ENCODE peak calls at places on chromosomes 4 and X, in four cellular contexts. U, I, F and N are unnamed samples.

GRCh38 chr4:128536746-128537145 is 249.1 kb upstream of the PGRMC2 start:
- DNase-seq in F (no peak), U (no peak), I (no peak), N (no peak)

GRCh38 chrX:10634681-10635161 is 14.3 kb upstream of the MID1 start:
- DNase-seq in U (no peak), I (no peak), F (no peak), N (no peak)

GRCh38 chr4:89400408-89401035 is 92.9 kb upstream of the GPRIN3 start:
- DNase-seq in F (no peak), I (no peak), U (no peak), N (no peak)

GRCh38 chr4:174284181-174284886 is 623 bp downstream of the CEP44 start:
- DNase-seq in I (no peak), F (no peak), U (no peak), N (peak)

GRCh38 chr4:54228064-54228527 is 997 bp upstream of the PDGFRA start:
- DNase-seq in I (no peak), F (peak), U (peak), N (peak)

GRCh38 chr4:145352438-145353145 is 129.1 kb upstream of the SMAD1 start:
- DNase-seq in U (no peak), F (no peak), I (no peak), N (no peak)

GRCh38 chrX:38516196-38516595 is 45.1 kb upstream of the TSPAN7 start:
- DNase-seq in U (no peak), F (no peak), I (no peak), N (no peak)

GRCh38 chrX:119759333-119759766 is 962 bp downstream of the SOWAHD start:
- DNase-seq in F (no peak), U (no peak), I (no peak), N (no peak)

GRCh38 chrX:100512471-100512870 is 72.3 kb upstream of the TNMD start:
- DNase-seq in U (no peak), I (no peak), F (no peak), N (peak)

GRCh38 chr4:36385951-36386561 is 104.6 kb downstream of the DTHD1 start:
- DNase-seq in I (no peak), F (no peak), U (no peak), N (no peak)

GRCh38 chr4:48571471-48571870 is 81.4 kb downstream of the ZAR1 start:
- DNase-seq in U (no peak), F (no peak), I (no peak), N (no peak)

GRCh38 chr4:174084542-174084941 is 198.9 kb downstream of the FBXO8 start:
- DNase-seq in I (no peak), U (no peak), F (no peak), N (no peak)

GRCh38 chr4:185238261-185238681 is 28.9 kb downstream of the SNX25 start:
- DNase-seq in F (no peak), U (no peak), I (no peak), N (peak)

GRCh38 chr4:25313194-25313895 is 771 bp downstream of the ZCCHC4 start:
- DNase-seq in I (no peak), U (no peak), F (no peak), N (no peak)

GRCh38 chr4:124684301-124684700 is 28.2 kb downstream of the ANKRD50 start:
- DNase-seq in F (no peak), U (no peak), I (no peak), N (no peak)

GRCh38 chr4:87011340-87012034 is 76.7 kb downstream of the AFF1 start:
- DNase-seq in F (no peak), U (no peak), I (no peak), N (peak)

GRCh38 chrX:100090931-100091330 is 319.1 kb downstream of the PCDH19 start:
- DNase-seq in I (no peak), F (no peak), U (no peak), N (no peak)

GRCh38 chr4:56701156-56701471 is 20.0 kb upstream of the HOPX start:
- DNase-seq in F (no peak), U (no peak), I (no peak), N (no peak)

GRCh38 chr4:10123227-10124101 is 6.9 kb upstream of the WDR1 start:
- DNase-seq in U (no peak), I (peak), F (no peak), N (peak)

GRCh38 chr4:20421586-20421985 is 169.9 kb downstream of the SLIT2 start:
- DNase-seq in F (no peak), U (no peak), I (no peak), N (no peak)

GRCh38 chrX:150942958-150943594 is 40.1 kb upstream of the HMGB3 start:
- DNase-seq in I (no peak), F (no peak), U (no peak), N (no peak)

GRCh38 chr4:73870778-73871177 is 1.6 kb downstream of the CXCL1 start:
- DNase-seq in F (no peak), I (no peak), U (no peak), N (peak)

GRCh38 chr4:129672941-129673340 is 577.0 kb downstream of the C4orf33 start:
- DNase-seq in I (no peak), F (no peak), U (no peak), N (no peak)

GRCh38 chrX:152821145-152821765 is 9.3 kb downstream of the CETN2 start:
- DNase-seq in U (no peak), F (peak), I (peak), N (peak)

GRCh38 chr4:76384052-76384451 is 36.9 kb downstream of the CCDC158 start:
- DNase-seq in U (no peak), I (no peak), F (no peak), N (no peak)

DNA sequence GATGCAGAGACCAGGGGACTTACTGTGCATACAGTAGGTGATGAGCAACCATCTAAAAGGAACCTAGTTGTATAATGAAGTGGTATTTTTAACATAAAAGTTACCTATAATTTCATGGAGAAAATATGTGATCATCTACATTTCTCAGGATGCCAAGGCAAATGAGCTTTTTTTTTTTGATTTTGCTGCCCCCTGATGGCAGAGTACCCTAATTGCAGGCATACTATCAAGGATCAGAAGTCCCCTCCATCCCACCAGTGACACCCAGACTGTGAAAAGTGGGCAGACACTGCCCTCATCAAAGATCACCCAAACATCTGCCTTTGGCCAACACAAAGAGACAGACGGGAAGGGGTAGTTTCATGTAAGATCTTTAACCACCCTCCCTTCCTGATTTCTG is 9.6 kb upstream of the ABLIM2 start:
- DNase-seq in F (no peak), I (no peak), U (no peak), N (no peak)
- TF ChIP-seq CTCF in F (peak), I (peak), U (no peak), N (peak)

GRCh38 chr4:121338506-121338905 is 42.3 kb downstream of the QRFPR start:
- DNase-seq in I (no peak), F (no peak), U (no peak), N (no peak)
- H3K4me3 ChIP-seq in I (no peak), F (no peak), U (no peak), N (no peak)

GRCh38 chrX:105314468-105314867 is 94.0 kb upstream of the TEX13A start:
- DNase-seq in F (no peak), I (no peak), U (no peak), N (no peak)
- H3K27ac ChIP-seq in F (no peak), I (no peak), U (no peak), N (no peak)

GRCh38 chr4:139797287-139797686 is 131.7 kb downstream of the MGST2 start:
- DNase-seq in U (no peak), F (no peak), I (no peak), N (no peak)

GRCh38 chr4:139794158-139794954 is 128.7 kb downstream of the MGST2 start:
- DNase-seq in F (no peak), U (no peak), I (no peak), N (peak)

GRCh38 chr4:139795915-139796314 is 130.3 kb downstream of the MGST2 start:
- DNase-seq in I (no peak), F (no peak), U (no peak), N (no peak)

GRCh38 chr4:139798456-139798855 is 132.8 kb downstream of the MGST2 start:
- DNase-seq in F (no peak), U (no peak), I (no peak), N (no peak)

DNA sequence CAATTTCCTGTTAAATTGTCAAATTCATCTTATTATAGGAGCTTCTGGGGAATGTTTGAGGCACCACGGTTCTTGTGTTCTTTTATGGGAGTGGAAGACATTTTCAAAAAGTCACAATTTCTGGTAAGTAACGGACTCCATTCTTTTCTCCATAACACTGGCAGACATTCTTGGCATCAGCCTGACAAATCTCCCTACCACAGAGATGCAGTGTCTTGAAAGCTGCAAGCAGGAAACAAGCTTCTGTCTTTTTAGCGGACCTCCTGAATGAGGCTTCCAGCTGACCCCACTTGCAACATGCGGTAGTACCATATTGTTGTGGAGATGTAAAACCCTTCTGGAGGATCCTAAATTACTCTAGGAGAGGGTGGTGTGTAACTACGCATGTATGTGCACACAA is 129.9 kb downstream of the MGST2 start:
- DNase-seq in I (no peak), U (no peak), F (no peak), N (no peak)
- TF ChIP-seq CTCF in I (no peak), U (no peak), F (no peak), N (no peak)

DNA sequence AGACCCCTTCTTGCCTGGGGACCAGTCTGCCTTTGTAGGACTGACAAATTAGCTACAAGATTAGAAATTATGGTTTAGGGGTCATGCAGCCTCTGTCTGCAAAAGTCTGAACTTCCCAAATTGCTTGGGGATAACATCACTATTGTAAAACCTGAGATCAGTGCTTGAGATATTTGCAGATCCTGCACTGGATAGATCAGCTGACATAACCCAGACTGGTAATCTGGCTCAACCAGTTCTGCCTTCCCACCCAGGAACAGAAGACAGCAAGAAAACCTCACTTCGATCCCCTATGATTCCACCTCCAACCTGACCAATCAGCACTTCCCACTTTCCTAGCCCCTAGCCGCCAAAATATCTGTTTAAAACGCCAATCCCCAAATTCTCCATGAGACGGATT is 202.8 kb upstream of the DIAPH2 start:
- DNase-seq in U (no peak), I (no peak), F (no peak), N (no peak)
- H3K4me3 ChIP-seq in U (no peak), I (no peak), F (no peak), N (no peak)

DNA sequence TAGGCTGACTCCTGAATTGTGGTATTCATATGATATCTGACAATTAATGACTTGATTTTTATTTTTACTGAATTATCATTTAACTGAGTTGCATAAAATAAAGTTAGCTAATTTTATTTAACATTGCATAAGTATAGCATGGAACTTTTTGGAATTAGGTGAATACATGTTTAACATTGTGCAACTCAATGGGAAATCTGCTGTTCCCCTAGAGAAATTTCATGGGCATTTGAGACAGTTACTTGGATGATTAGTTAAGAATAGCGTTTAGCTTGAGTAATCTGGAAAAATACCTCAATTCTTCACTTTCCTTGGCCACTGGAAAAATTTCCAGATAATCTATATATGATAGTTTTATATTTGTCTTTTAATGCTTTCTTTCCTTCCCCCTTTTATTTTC is 42.5 kb downstream of the NPNT start:
- DNase-seq in F (no peak), I (no peak), U (no peak), N (no peak)
- H3K27ac ChIP-seq in F (no peak), I (no peak), U (no peak), N (no peak)

GRCh38 chr4:67918428-67918827 is 34.6 kb upstream of the TMPRSS11D start:
- DNase-seq in F (no peak), I (no peak), U (no peak), N (no peak)
- TF ChIP-seq CTCF in F (no peak), I (peak), U (no peak), N (no peak)